ENCODE peak calls at places on chromosomes 11 and 22, in nine cellular contexts. One of them, this sample, is unnamed.

GRCh38 chr11:110176366-110177056 is 83.3 kb downstream of the ZC3H12C start:
- DNase-seq in GM20000: no peak
- DNase-seq in tibial artery: no peak
- DNase-seq in fibroblast of villous mesenchyme: peak
- DNase-seq in fibroblast of pulmonary artery: peak
- DNase-seq in AG10803: peak
- DNase-seq in PC-3: peak
- DNase-seq in psoas muscle: no peak
- DNase-seq in GM13977: no peak
- DNase-seq in this sample: no peak

GRCh38 chr11:104352036-104352435 is 188.1 kb upstream of the PDGFD start:
- DNase-seq in GM13977: no peak
- DNase-seq in GM20000: no peak
- DNase-seq in fibroblast of villous mesenchyme: no peak
- DNase-seq in psoas muscle: no peak
- DNase-seq in PC-3: peak
- DNase-seq in AG10803: no peak
- DNase-seq in fibroblast of pulmonary artery: no peak
- DNase-seq in tibial artery: no peak
- DNase-seq in this sample: no peak

GRCh38 chr11:110730773-110731172 is 18.5 kb upstream of the ARHGAP20 start:
- DNase-seq in GM13977: no peak
- DNase-seq in GM20000: no peak
- DNase-seq in fibroblast of pulmonary artery: no peak
- DNase-seq in PC-3: no peak
- DNase-seq in fibroblast of villous mesenchyme: no peak
- DNase-seq in psoas muscle: no peak
- DNase-seq in AG10803: no peak
- DNase-seq in tibial artery: no peak
- DNase-seq in this sample: no peak

GRCh38 chr11:10375280-10376048 is 70.6 kb downstream of the ADM start:
- DNase-seq in GM13977: no peak
- DNase-seq in GM20000: no peak
- DNase-seq in tibial artery: no peak
- DNase-seq in fibroblast of pulmonary artery: peak
- DNase-seq in PC-3: peak
- DNase-seq in psoas muscle: no peak
- DNase-seq in AG10803: peak
- DNase-seq in fibroblast of villous mesenchyme: peak
- DNase-seq in this sample: no peak

GRCh38 chr11:47331454-47332302 is 20.8 kb downstream of the MYBPC3 start:
- DNase-seq in PC-3: no peak
- DNase-seq in psoas muscle: no peak
- DNase-seq in GM20000: no peak
- DNase-seq in fibroblast of villous mesenchyme: no peak
- DNase-seq in GM13977: no peak
- DNase-seq in AG10803: no peak
- DNase-seq in fibroblast of pulmonary artery: no peak
- DNase-seq in tibial artery: no peak
- DNase-seq in this sample: no peak

GRCh38 chr11:116930177-116930576 is 92.8 kb upstream of the APOA1 start:
- DNase-seq in AG10803: peak
- DNase-seq in PC-3: no peak
- DNase-seq in psoas muscle: no peak
- DNase-seq in GM20000: peak
- DNase-seq in fibroblast of pulmonary artery: peak
- DNase-seq in GM13977: no peak
- DNase-seq in tibial artery: no peak
- DNase-seq in fibroblast of villous mesenchyme: peak
- DNase-seq in this sample: no peak

GRCh38 chr22:22752556-22753477 is 108.4 kb downstream of the GGTLC2 start:
- DNase-seq in tibial artery: peak
- DNase-seq in GM13977: no peak
- DNase-seq in psoas muscle: peak
- DNase-seq in AG10803: peak
- DNase-seq in PC-3: peak
- DNase-seq in fibroblast of pulmonary artery: peak
- DNase-seq in fibroblast of villous mesenchyme: peak
- DNase-seq in GM20000: no peak
- DNase-seq in this sample: no peak

GRCh38 chr11:8095356-8095755 is 14.3 kb downstream of the TUB start:
- DNase-seq in tibial artery: no peak
- DNase-seq in fibroblast of villous mesenchyme: no peak
- DNase-seq in GM13977: no peak
- DNase-seq in PC-3: no peak
- DNase-seq in psoas muscle: no peak
- DNase-seq in GM20000: no peak
- DNase-seq in fibroblast of pulmonary artery: no peak
- DNase-seq in AG10803: no peak
- DNase-seq in this sample: no peak

GRCh38 chr11:67606477-67607295 is at the start of gene NDUFV1:
- DNase-seq in psoas muscle: peak
- DNase-seq in fibroblast of villous mesenchyme: peak
- DNase-seq in PC-3: peak
- DNase-seq in GM20000: peak
- DNase-seq in tibial artery: peak
- DNase-seq in fibroblast of pulmonary artery: peak
- DNase-seq in AG10803: peak
- DNase-seq in GM13977: peak
- DNase-seq in this sample: peak

GRCh38 chr22:19213496-19214473 is 35.2 kb upstream of the SLC25A1 start:
- DNase-seq in fibroblast of pulmonary artery: peak
- DNase-seq in GM13977: no peak
- DNase-seq in PC-3: no peak
- DNase-seq in GM20000: no peak
- DNase-seq in fibroblast of villous mesenchyme: no peak
- DNase-seq in tibial artery: no peak
- DNase-seq in psoas muscle: no peak
- DNase-seq in AG10803: peak
- DNase-seq in this sample: no peak

GRCh38 chr11:119585038-119585666 is 143.8 kb downstream of the NECTIN1 start:
- DNase-seq in GM20000: no peak
- DNase-seq in PC-3: peak
- DNase-seq in fibroblast of villous mesenchyme: no peak
- DNase-seq in fibroblast of pulmonary artery: no peak
- DNase-seq in tibial artery: no peak
- DNase-seq in psoas muscle: peak
- DNase-seq in AG10803: no peak
- DNase-seq in GM13977: no peak
- DNase-seq in this sample: no peak

GRCh38 chr22:25874327-25874726 is 132.3 kb downstream of the MYO18B start:
- DNase-seq in fibroblast of pulmonary artery: no peak
- DNase-seq in GM20000: no peak
- DNase-seq in psoas muscle: no peak
- DNase-seq in fibroblast of villous mesenchyme: no peak
- DNase-seq in GM13977: no peak
- DNase-seq in tibial artery: no peak
- DNase-seq in PC-3: no peak
- DNase-seq in AG10803: no peak
- DNase-seq in this sample: no peak

GRCh38 chr11:121936781-121937447 is 179.1 kb downstream of the BLID start:
- DNase-seq in fibroblast of pulmonary artery: peak
- DNase-seq in GM13977: no peak
- DNase-seq in PC-3: peak
- DNase-seq in psoas muscle: no peak
- DNase-seq in fibroblast of villous mesenchyme: no peak
- DNase-seq in AG10803: peak
- DNase-seq in tibial artery: no peak
- DNase-seq in GM20000: no peak
- DNase-seq in this sample: no peak

GRCh38 chr11:10529279-10529678 is 11.7 kb downstream of the RNF141 start:
- DNase-seq in psoas muscle: no peak
- DNase-seq in tibial artery: no peak
- DNase-seq in fibroblast of pulmonary artery: no peak
- DNase-seq in fibroblast of villous mesenchyme: peak
- DNase-seq in GM13977: no peak
- DNase-seq in AG10803: peak
- DNase-seq in GM20000: no peak
- DNase-seq in PC-3: no peak
- DNase-seq in this sample: no peak

GRCh38 chr11:5366856-5367255 is 15.5 kb downstream of the OR51B6 start:
- DNase-seq in psoas muscle: no peak
- DNase-seq in fibroblast of villous mesenchyme: no peak
- DNase-seq in PC-3: no peak
- DNase-seq in fibroblast of pulmonary artery: peak
- DNase-seq in GM13977: no peak
- DNase-seq in GM20000: no peak
- DNase-seq in tibial artery: no peak
- DNase-seq in AG10803: peak
- DNase-seq in this sample: no peak

GRCh38 chr11:114122668-114123067 is 63.2 kb downstream of the ZBTB16 start:
- DNase-seq in fibroblast of pulmonary artery: no peak
- DNase-seq in tibial artery: no peak
- DNase-seq in GM20000: no peak
- DNase-seq in psoas muscle: no peak
- DNase-seq in PC-3: no peak
- DNase-seq in GM13977: no peak
- DNase-seq in fibroblast of villous mesenchyme: peak
- DNase-seq in AG10803: no peak
- DNase-seq in this sample: no peak

DNA sequence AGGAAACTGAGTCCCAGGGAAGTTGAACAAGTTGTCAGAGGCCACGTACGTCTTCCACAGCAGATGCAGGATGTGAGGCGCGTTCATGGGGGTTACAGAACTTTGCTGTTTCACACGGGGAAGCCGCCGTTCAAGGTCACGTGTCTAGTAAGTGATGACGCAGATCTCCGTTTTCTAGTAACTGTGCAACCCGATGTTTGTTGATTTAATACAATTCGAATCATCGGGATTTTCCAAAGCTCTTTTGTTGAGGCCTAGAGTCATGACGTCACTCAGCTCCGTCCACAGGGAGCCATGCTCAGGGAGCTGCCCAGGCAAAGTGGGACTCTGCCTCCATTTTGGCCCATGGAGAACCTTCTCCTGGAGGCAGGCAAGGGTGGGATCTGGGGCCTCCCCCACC is 1121.8 kb downstream of the TBC1D22A start:
- DNase-seq in GM13977: no peak
- DNase-seq in psoas muscle: no peak
- DNase-seq in tibial artery: no peak
- DNase-seq in fibroblast of villous mesenchyme: no peak
- DNase-seq in GM20000: no peak
- DNase-seq in PC-3: no peak
- DNase-seq in AG10803: no peak
- DNase-seq in fibroblast of pulmonary artery: no peak
- DNase-seq in this sample: no peak
- TF ChIP-seq CTCF in GM13977: no peak
- TF ChIP-seq CTCF in psoas muscle: no peak
- TF ChIP-seq CTCF in tibial artery: no peak
- TF ChIP-seq CTCF in fibroblast of villous mesenchyme: no peak
- TF ChIP-seq CTCF in GM20000: no peak
- TF ChIP-seq CTCF in PC-3: no peak
- TF ChIP-seq CTCF in AG10803: no peak
- TF ChIP-seq CTCF in fibroblast of pulmonary artery: no peak
- TF ChIP-seq CTCF in this sample: no peak

DNA sequence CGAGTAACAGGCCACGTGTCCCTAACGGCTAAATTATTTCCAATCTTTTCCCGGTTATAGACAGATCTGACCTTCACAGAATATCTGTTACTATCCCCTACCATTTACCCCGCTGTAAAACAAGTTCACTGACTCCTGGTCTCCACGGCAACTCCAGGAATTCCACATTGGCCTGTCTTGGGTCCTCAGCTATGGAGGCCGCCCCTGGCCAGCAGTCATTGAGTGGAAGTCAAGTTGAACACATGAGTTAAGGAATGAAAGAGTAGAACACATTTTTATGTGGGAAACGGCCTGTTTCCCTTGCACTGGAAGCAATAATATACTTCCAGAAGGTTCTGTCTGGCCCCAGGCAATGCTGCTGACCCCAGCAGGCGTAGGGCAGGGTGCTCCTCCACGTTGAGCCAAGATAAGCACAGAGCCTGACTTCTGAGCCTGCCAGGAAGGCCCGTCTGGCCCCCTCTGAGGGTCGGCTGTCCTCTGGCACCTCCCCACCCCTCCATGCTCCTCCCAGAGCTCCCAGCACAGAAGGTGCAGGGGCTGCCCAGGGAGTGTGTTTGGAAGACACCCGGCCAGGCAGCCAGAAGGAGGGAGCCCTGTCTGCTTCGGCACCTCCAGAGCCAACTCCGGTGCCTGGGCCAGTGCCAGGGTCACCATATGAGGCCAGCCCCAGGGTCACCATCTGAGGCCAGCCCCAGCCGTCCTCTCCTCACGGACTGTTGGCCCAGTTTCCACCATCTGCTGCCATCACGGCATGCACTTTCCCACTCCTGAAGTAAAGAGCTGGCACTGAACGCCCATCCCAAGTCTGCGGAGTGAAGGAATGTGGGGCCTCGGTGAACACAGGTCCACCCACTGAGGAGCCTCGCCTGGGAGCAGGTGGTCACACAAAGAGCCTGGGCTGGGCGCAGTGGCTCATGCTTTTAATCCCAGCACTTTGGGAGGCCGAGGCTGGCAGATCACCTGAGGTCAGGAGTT is 813.2 kb downstream of the BRD1 start:
- DNase-seq in AG10803: no peak
- DNase-seq in PC-3: no peak
- DNase-seq in GM13977: no peak
- DNase-seq in psoas muscle: no peak
- DNase-seq in tibial artery: peak
- DNase-seq in fibroblast of villous mesenchyme: no peak
- DNase-seq in GM20000: no peak
- DNase-seq in fibroblast of pulmonary artery: no peak
- DNase-seq in this sample: no peak
- TF ChIP-seq CTCF in AG10803: no peak
- TF ChIP-seq CTCF in PC-3: no peak
- TF ChIP-seq CTCF in GM13977: no peak
- TF ChIP-seq CTCF in psoas muscle: no peak
- TF ChIP-seq CTCF in tibial artery: no peak
- TF ChIP-seq CTCF in fibroblast of villous mesenchyme: no peak
- TF ChIP-seq CTCF in GM20000: no peak
- TF ChIP-seq CTCF in fibroblast of pulmonary artery: no peak
- TF ChIP-seq CTCF in this sample: no peak

DNA sequence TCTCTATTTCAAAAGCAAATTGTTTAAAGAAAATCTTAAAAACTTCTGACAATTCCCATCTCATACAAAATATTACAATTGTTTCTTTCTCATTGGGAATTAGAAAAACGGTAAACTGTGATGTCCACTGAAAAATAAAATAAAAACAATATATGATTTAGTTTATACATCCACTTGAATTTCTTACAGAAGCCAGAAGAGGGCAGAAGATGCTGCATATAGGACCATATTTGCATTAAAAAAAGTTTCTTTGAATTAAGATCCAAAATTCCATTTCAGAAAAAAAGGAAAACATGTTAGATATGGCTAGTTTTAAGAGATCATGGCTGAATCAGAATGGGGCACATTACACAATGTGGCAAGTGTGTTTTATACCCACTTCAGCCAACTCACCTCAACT is 39.3 kb upstream of the LRRC4C start:
- DNase-seq in AG10803: no peak
- DNase-seq in psoas muscle: no peak
- DNase-seq in tibial artery: no peak
- DNase-seq in fibroblast of pulmonary artery: peak
- DNase-seq in GM20000: no peak
- DNase-seq in GM13977: no peak
- DNase-seq in fibroblast of villous mesenchyme: no peak
- DNase-seq in PC-3: peak
- DNase-seq in this sample: no peak
- TF ChIP-seq CTCF in AG10803: peak
- TF ChIP-seq CTCF in psoas muscle: no peak
- TF ChIP-seq CTCF in tibial artery: no peak
- TF ChIP-seq CTCF in fibroblast of pulmonary artery: peak
- TF ChIP-seq CTCF in GM20000: no peak
- TF ChIP-seq CTCF in GM13977: peak
- TF ChIP-seq CTCF in fibroblast of villous mesenchyme: no peak
- TF ChIP-seq CTCF in PC-3: peak
- TF ChIP-seq CTCF in this sample: no peak

GRCh38 chr11:26623076-26623666 is 51.1 kb upstream of the MUC15 start:
- DNase-seq in AG10803: peak
- DNase-seq in fibroblast of pulmonary artery: no peak
- DNase-seq in GM13977: no peak
- DNase-seq in tibial artery: no peak
- DNase-seq in psoas muscle: no peak
- DNase-seq in PC-3: peak
- DNase-seq in fibroblast of villous mesenchyme: peak
- DNase-seq in GM20000: peak
- DNase-seq in this sample: no peak
- TF ChIP-seq CTCF in AG10803: no peak
- TF ChIP-seq CTCF in fibroblast of pulmonary artery: no peak
- TF ChIP-seq CTCF in GM13977: no peak
- TF ChIP-seq CTCF in tibial artery: no peak
- TF ChIP-seq CTCF in psoas muscle: no peak
- TF ChIP-seq CTCF in PC-3: no peak
- TF ChIP-seq CTCF in fibroblast of villous mesenchyme: no peak
- TF ChIP-seq CTCF in GM20000: no peak
- TF ChIP-seq CTCF in this sample: no peak

This sample was measured in GM12864.